ENCODE peak calls at places on chromosomes 7 and 10, in seven cellular contexts. D is caudate nucleus; G is activated T-helper 1 cell treated with anti-CD3 and anti-CD28 coated beads, Interleukin-2, amount 50 U/mL, for 16 hours; C is GM19239; T is EH; U is substantia nigra; X is NCI-H1417 treated with DMSO at 0.1 percent for 48 hours. Q is an unnamed sample.
A peak's percentile ranks its signal among the peaks of the same experiment; 100 is the strongest.

GRCh38 chr7:55518836-55519235 is 53.5 kb downstream of the VOPP1 start:
- DNase-seq in U (no peak), C (no peak), T (no peak), G (no peak), X (no peak), D (no peak), Q (no peak)

GRCh38 chr10:128751284-128751683 is 625.1 kb upstream of the MKI67 start:
- DNase-seq in G (no peak), U (peak; percentile 19), D (no peak), C (no peak), X (no peak), T (no peak), Q (no peak)

GRCh38 chr10:87860156-87860795 is 3.1 kb downstream of the KLLN start:
- DNase-seq in C (peak; percentile 17), U (no peak), G (no peak), X (no peak), D (no peak), T (peak; percentile 77), Q (no peak)

GRCh38 chr7:1910827-1911226 is 240.8 kb downstream of the ELFN1 start:
- DNase-seq in G (no peak), X (no peak), T (no peak), U (no peak), C (no peak), D (no peak), Q (no peak)

GRCh38 chr7:133059263-133059662 is 22.6 kb downstream of the CHCHD3 start:
- DNase-seq in C (no peak), T (no peak), G (no peak), X (no peak), U (no peak), D (no peak), Q (no peak)

GRCh38 chr10:69652857-69653199 is 22.8 kb downstream of the FAM241B start:
- DNase-seq in X (no peak), G (no peak), U (no peak), C (no peak), T (no peak), D (no peak), Q (no peak)

GRCh38 chr10:91210435-91210834 is 10.0 kb upstream of the PCGF5 start:
- DNase-seq in U (no peak), D (no peak), T (no peak), X (peak; percentile 86), C (no peak), G (no peak), Q (no peak)

GRCh38 chr7:26159243-26159642 is 7.2 kb downstream of the NFE2L3 start:
- DNase-seq in X (no peak), G (no peak), T (peak; percentile 41), U (no peak), C (no peak), D (no peak), Q (no peak)

GRCh38 chr7:92740134-92740533 is 96.2 kb downstream of the CDK6 start:
- DNase-seq in T (no peak), U (no peak), G (no peak), D (no peak), X (no peak), C (no peak), Q (no peak)

GRCh38 chr10:60450291-60450690 is 60.6 kb upstream of the ANK3 start:
- DNase-seq in U (no peak), C (no peak), D (no peak), T (no peak), X (no peak), G (no peak), Q (no peak)

GRCh38 chr7:96004598-96004997 is 232.2 kb downstream of the DYNC1I1 start:
- DNase-seq in G (no peak), D (no peak), U (no peak), T (peak; percentile 23), X (no peak), C (no peak), Q (no peak)

GRCh38 chr10:51918451-51918850 is 219.1 kb upstream of the CSTF2T start:
- DNase-seq in G (no peak), D (no peak), T (no peak), U (no peak), X (no peak), C (no peak), Q (no peak)

GRCh38 chr7:21568762-21569161 is 25.9 kb downstream of the DNAH11 start:
- DNase-seq in T (peak; percentile 8), U (no peak), X (peak; percentile 21), G (no peak), C (no peak), D (no peak), Q (no peak)

GRCh38 chr10:32650246-32650655 is 204.3 kb downstream of the CCDC7 start:
- DNase-seq in T (no peak), X (no peak), G (no peak), C (no peak), D (no peak), U (no peak), Q (no peak)

GRCh38 chr10:30887839-30888238 is 143.8 kb downstream of the ZNF438 start:
- DNase-seq in U (no peak), C (no peak), G (no peak), D (no peak), X (no peak), T (no peak), Q (no peak)

GRCh38 chr10:74977913-74978847 is 133.3 kb upstream of the SAMD8 start:
- DNase-seq in D (no peak), C (peak; percentile 36), X (no peak), U (no peak), T (no peak), G (no peak), Q (no peak)

GRCh38 chr10:131077724-131078123 is 233.8 kb downstream of the TCERG1L start:
- DNase-seq in X (no peak), T (no peak), U (no peak), D (no peak), G (no peak), C (no peak), Q (no peak)

GRCh38 chr10:44873156-44873555 is 38.0 kb upstream of the TMEM72 start:
- DNase-seq in U (no peak), D (no peak), T (no peak), C (no peak), G (no peak), X (no peak), Q (no peak)

GRCh38 chr10:117936136-117936535 is 110.6 kb downstream of the RAB11FIP2 start:
- DNase-seq in X (no peak), U (no peak), T (peak; percentile 55), D (no peak), C (no peak), G (no peak), Q (no peak)

Q was measured in T-helper 9 cell.